ENCODE peak calls at places on chromosomes 16 and 17, in seven cellular contexts. H, T, O, I, P, L and Q are unnamed samples.
A peak's percentile ranks its signal among the peaks of the same experiment; 100 is the strongest.

GRCh38 chr17:12318614-12319266 is 298.1 kb downstream of the MAP2K4 start:
- DNase-seq in H (no peak), T (no peak), O (no peak), I (no peak), P (no peak), L (no peak), Q (no peak)

GRCh38 chr17:70059076-70059475 is 15.9 kb upstream of the KCNJ16 start:
- DNase-seq in H (no peak), T (no peak), O (peak; percentile 69), I (no peak), P (no peak), L (no peak), Q (no peak)

GRCh38 chr16:66898207-66898606 is 17.9 kb downstream of the PDP2 start:
- DNase-seq in H (no peak), T (no peak), O (no peak), I (no peak), P (no peak), L (no peak), Q (no peak)

GRCh38 chr16:20969386-20969785 is 68.8 kb downstream of the LYRM1 start:
- DNase-seq in H (no peak), T (no peak), O (no peak), I (no peak), P (no peak), L (no peak), Q (no peak)

GRCh38 chr17:61862105-61862574 is 1.2 kb downstream of the BRIP1 start:
- DNase-seq in H (no peak), T (no peak), O (no peak), I (no peak), P (no peak), L (no peak), Q (no peak)

GRCh38 chr16:30428055-30428454 is 1.8 kb downstream of the DCTPP1 start:
- DNase-seq in H (no peak), T (no peak), O (no peak), I (no peak), P (no peak), L (no peak), Q (no peak)

GRCh38 chr17:8015957-8016631 is 13.7 kb downstream of the GUCY2D start:
- DNase-seq in H (peak; percentile 80), T (no peak), O (no peak), I (no peak), P (no peak), L (no peak), Q (no peak)

GRCh38 chr16:85627835-85628556 is 14.9 kb downstream of the GSE1 start:
- DNase-seq in H (no peak), T (no peak), O (peak; percentile 73), I (no peak), P (no peak), L (no peak), Q (no peak)

GRCh38 chr17:2394775-2395191 is 6.1 kb downstream of the MNT start:
- DNase-seq in H (peak; percentile 81), T (no peak), O (no peak), I (no peak), P (no peak), L (no peak), Q (no peak)

GRCh38 chr17:8053600-8053999 is 14.7 kb downstream of the ALOX15B start:
- DNase-seq in H (no peak), T (no peak), O (no peak), I (no peak), P (no peak), L (no peak), Q (no peak)

GRCh38 chr17:73770115-73770848 is 126.0 kb upstream of the SDK2 start:
- DNase-seq in H (peak; percentile 93), T (peak; percentile 76), O (peak; percentile 48), I (peak; percentile 54), P (peak; percentile 95), L (no peak), Q (peak; percentile 88)

GRCh38 chr17:17359271-17359670 is 56.1 kb downstream of the NT5M start:
- DNase-seq in H (no peak), T (no peak), O (no peak), I (no peak), P (no peak), L (no peak), Q (no peak)

GRCh38 chr16:4663756-4664465 is 29.5 kb upstream of the NUDT16L1 start:
- DNase-seq in H (no peak), T (no peak), O (no peak), I (peak; percentile 28), P (no peak), L (peak; percentile 46), Q (no peak)

GRCh38 chr17:8243827-8244226 is 4.0 kb downstream of the CTC1 start:
- DNase-seq in H (no peak), T (no peak), O (no peak), I (no peak), P (no peak), L (no peak), Q (no peak)

GRCh38 chr16:46690281-46691178 is 1.1 kb downstream of the ORC6 start:
- DNase-seq in H (no peak), T (no peak), O (no peak), I (no peak), P (no peak), L (no peak), Q (no peak)

GRCh38 chr16:24036614-24037013 is 200.8 kb downstream of the PRKCB start:
- DNase-seq in H (no peak), T (peak; percentile 42), O (peak; percentile 72), I (no peak), P (no peak), L (peak; percentile 35), Q (peak; percentile 45)

GRCh38 chr16:50747206-50747956 is 5.5 kb downstream of the CYLD start:
- DNase-seq in H (no peak), T (no peak), O (peak; percentile 44), I (no peak), P (no peak), L (no peak), Q (peak; percentile 46)